ENCODE peak calls at places on chromosomes 12 and 14, in seven cellular contexts. One of them, this sample, is unnamed.

GRCh38 chr12:70043490-70044138 is 199.6 kb upstream of the CNOT2 start:
- DNase-seq in EL: no peak
- DNase-seq in effector memory CD4-positive, alpha-beta T cell: no peak
- DNase-seq in fibroblast of mammary gland: peak; percentile 10
- DNase-seq in endodermal cell: peak; percentile 53
- DNase-seq in CD8-positive, alpha-beta memory T cell: no peak
- DNase-seq in midbrain: no peak
- DNase-seq in this sample: no peak

GRCh38 chr12:42104087-42104486 is 40.6 kb downstream of the GXYLT1 start:
- DNase-seq in EL: no peak
- DNase-seq in effector memory CD4-positive, alpha-beta T cell: no peak
- DNase-seq in fibroblast of mammary gland: no peak
- DNase-seq in endodermal cell: no peak
- DNase-seq in CD8-positive, alpha-beta memory T cell: no peak
- DNase-seq in midbrain: no peak
- DNase-seq in this sample: no peak

GRCh38 chr14:57736391-57736790 is 129.5 kb downstream of the SLC35F4 start:
- DNase-seq in EL: no peak
- DNase-seq in effector memory CD4-positive, alpha-beta T cell: no peak
- DNase-seq in fibroblast of mammary gland: no peak
- DNase-seq in endodermal cell: no peak
- DNase-seq in CD8-positive, alpha-beta memory T cell: no peak
- DNase-seq in midbrain: no peak
- DNase-seq in this sample: no peak

GRCh38 chr12:117042171-117042809 is 56.9 kb downstream of the TESC start:
- DNase-seq in EL: peak; percentile 19
- DNase-seq in effector memory CD4-positive, alpha-beta T cell: no peak
- DNase-seq in fibroblast of mammary gland: no peak
- DNase-seq in endodermal cell: peak; percentile 70
- DNase-seq in CD8-positive, alpha-beta memory T cell: no peak
- DNase-seq in midbrain: no peak
- DNase-seq in this sample: no peak

GRCh38 chr14:31527546-31527945 is 33.7 kb upstream of the NUBPL start:
- DNase-seq in EL: no peak
- DNase-seq in effector memory CD4-positive, alpha-beta T cell: no peak
- DNase-seq in fibroblast of mammary gland: no peak
- DNase-seq in endodermal cell: no peak
- DNase-seq in CD8-positive, alpha-beta memory T cell: no peak
- DNase-seq in midbrain: no peak
- DNase-seq in this sample: no peak

GRCh38 chr12:98137278-98137677 is 378.1 kb upstream of the TMPO start:
- DNase-seq in EL: no peak
- DNase-seq in effector memory CD4-positive, alpha-beta T cell: no peak
- DNase-seq in fibroblast of mammary gland: no peak
- DNase-seq in endodermal cell: no peak
- DNase-seq in CD8-positive, alpha-beta memory T cell: no peak
- DNase-seq in midbrain: no peak
- DNase-seq in this sample: no peak

GRCh38 chr12:63805704-63806672 is 26.3 kb downstream of the RXYLT1 start:
- DNase-seq in EL: no peak
- DNase-seq in effector memory CD4-positive, alpha-beta T cell: no peak
- DNase-seq in fibroblast of mammary gland: no peak
- DNase-seq in endodermal cell: no peak
- DNase-seq in CD8-positive, alpha-beta memory T cell: no peak
- DNase-seq in midbrain: no peak
- DNase-seq in this sample: no peak

GRCh38 chr12:44873898-44874297 is 2.2 kb downstream of the NELL2 start:
- DNase-seq in EL: no peak
- DNase-seq in effector memory CD4-positive, alpha-beta T cell: no peak
- DNase-seq in fibroblast of mammary gland: peak; percentile 21
- DNase-seq in endodermal cell: no peak
- DNase-seq in CD8-positive, alpha-beta memory T cell: no peak
- DNase-seq in midbrain: peak; percentile 9
- DNase-seq in this sample: no peak

GRCh38 chr12:91179315-91179714 is 3.3 kb downstream of the DCN start:
- DNase-seq in EL: peak; percentile 32
- DNase-seq in effector memory CD4-positive, alpha-beta T cell: no peak
- DNase-seq in fibroblast of mammary gland: peak; percentile 84
- DNase-seq in endodermal cell: no peak
- DNase-seq in CD8-positive, alpha-beta memory T cell: no peak
- DNase-seq in midbrain: no peak
- DNase-seq in this sample: no peak

GRCh38 chr14:23460960-23461359 is 8.5 kb upstream of the NGDN start:
- DNase-seq in EL: no peak
- DNase-seq in effector memory CD4-positive, alpha-beta T cell: no peak
- DNase-seq in fibroblast of mammary gland: no peak
- DNase-seq in endodermal cell: no peak
- DNase-seq in CD8-positive, alpha-beta memory T cell: no peak
- DNase-seq in midbrain: no peak
- DNase-seq in this sample: no peak

GRCh38 chr12:64220046-64220445 is 2.0 kb downstream of the KICS2 start:
- DNase-seq in EL: no peak
- DNase-seq in effector memory CD4-positive, alpha-beta T cell: no peak
- DNase-seq in fibroblast of mammary gland: no peak
- DNase-seq in endodermal cell: no peak
- DNase-seq in CD8-positive, alpha-beta memory T cell: no peak
- DNase-seq in midbrain: no peak
- DNase-seq in this sample: no peak

GRCh38 chr12:65937181-65937641 is 112.9 kb downstream of the HMGA2 start:
- DNase-seq in EL: peak; percentile 63
- DNase-seq in effector memory CD4-positive, alpha-beta T cell: no peak
- DNase-seq in fibroblast of mammary gland: peak; percentile 78
- DNase-seq in endodermal cell: no peak
- DNase-seq in CD8-positive, alpha-beta memory T cell: no peak
- DNase-seq in midbrain: no peak
- DNase-seq in this sample: no peak

GRCh38 chr12:117228239-117228638 is 38.0 kb upstream of the FBXO21 start:
- DNase-seq in EL: no peak
- DNase-seq in effector memory CD4-positive, alpha-beta T cell: no peak
- DNase-seq in fibroblast of mammary gland: peak; percentile 6
- DNase-seq in endodermal cell: no peak
- DNase-seq in CD8-positive, alpha-beta memory T cell: no peak
- DNase-seq in midbrain: no peak
- DNase-seq in this sample: no peak

GRCh38 chr12:503111-503761 is 43.5 kb downstream of the B4GALNT3 start:
- DNase-seq in EL: no peak
- DNase-seq in effector memory CD4-positive, alpha-beta T cell: no peak
- DNase-seq in fibroblast of mammary gland: no peak
- DNase-seq in endodermal cell: peak; percentile 75
- DNase-seq in CD8-positive, alpha-beta memory T cell: no peak
- DNase-seq in midbrain: no peak
- DNase-seq in this sample: no peak

GRCh38 chr12:112838731-112839130 is 47.2 kb downstream of the RPH3A start:
- DNase-seq in EL: no peak
- DNase-seq in effector memory CD4-positive, alpha-beta T cell: no peak
- DNase-seq in fibroblast of mammary gland: no peak
- DNase-seq in endodermal cell: peak; percentile 58
- DNase-seq in CD8-positive, alpha-beta memory T cell: no peak
- DNase-seq in midbrain: no peak
- DNase-seq in this sample: no peak

GRCh38 chr12:93197067-93197593 is 180.6 kb upstream of the NUDT4 start:
- DNase-seq in EL: peak; percentile 61
- DNase-seq in effector memory CD4-positive, alpha-beta T cell: no peak
- DNase-seq in fibroblast of mammary gland: peak; percentile 65
- DNase-seq in endodermal cell: no peak
- DNase-seq in CD8-positive, alpha-beta memory T cell: no peak
- DNase-seq in midbrain: no peak
- DNase-seq in this sample: no peak

GRCh38 chr14:55309761-55310365 is 38.6 kb downstream of the FBXO34 start:
- DNase-seq in EL: no peak
- DNase-seq in effector memory CD4-positive, alpha-beta T cell: no peak
- DNase-seq in fibroblast of mammary gland: peak; percentile 9
- DNase-seq in endodermal cell: no peak
- DNase-seq in CD8-positive, alpha-beta memory T cell: no peak
- DNase-seq in midbrain: no peak
- DNase-seq in this sample: no peak

This sample was measured in psoas muscle.